ENCODE peak calls at places on chromosome 12, in seven cellular contexts. F, O, S, M, X, P and N are unnamed samples.

GRCh38 chr12:12240671-12241345 is 26.0 kb downstream of the LRP6 start:
- DNase-seq in F (no peak), O (no peak), P (peak), S (no peak), M (no peak), X (no peak), N (no peak)

GRCh38 chr12:53775478-53776145 is 23.8 kb upstream of the CISTR start:
- DNase-seq in P (no peak), X (no peak), F (no peak), O (no peak), M (no peak), S (no peak), N (no peak)

GRCh38 chr12:77204055-77204454 is 138.7 kb upstream of the E2F7 start:
- DNase-seq in P (peak), X (peak), F (no peak), S (no peak), M (no peak), O (no peak), N (no peak)

GRCh38 chr12:65823481-65824313 is 586 bp upstream of the HMGA2 start:
- DNase-seq in F (no peak), M (peak), P (peak), O (no peak), X (peak), S (no peak), N (no peak)

GRCh38 chr12:3752096-3752709 is 706 bp downstream of the CRACR2A start:
- DNase-seq in S (peak), P (peak), M (peak), O (peak), F (peak), X (peak), N (peak)

GRCh38 chr12:8589679-8590078 is 23.0 kb downstream of the AICDA start:
- DNase-seq in X (no peak), F (no peak), P (no peak), S (no peak), M (no peak), O (no peak), N (no peak)

GRCh38 chr12:11794751-11795150 is 145.3 kb downstream of the ETV6 start:
- DNase-seq in M (no peak), S (no peak), F (no peak), O (no peak), X (no peak), P (no peak), N (no peak)

GRCh38 chr12:644293-644639 is 19.0 kb downstream of the NINJ2 start:
- DNase-seq in O (no peak), S (no peak), P (no peak), X (no peak), M (no peak), F (no peak), N (no peak)

GRCh38 chr12:50221228-50222008 is 54.2 kb upstream of the CERS5 start:
- DNase-seq in F (no peak), S (no peak), P (peak), O (no peak), M (no peak), X (peak), N (no peak)

GRCh38 chr12:12636641-12637040 is 25.0 kb downstream of the CREBL2 start:
- DNase-seq in P (no peak), X (peak), S (no peak), F (no peak), M (peak), O (no peak), N (no peak)

GRCh38 chr12:121530600-121531355 is 50.0 kb downstream of the KDM2B start:
- DNase-seq in F (peak), M (peak), O (peak), S (peak), P (peak), X (peak), N (peak)

GRCh38 chr12:269216-269615 is 6.6 kb upstream of the SLC6A13 start:
- DNase-seq in S (no peak), M (no peak), F (no peak), X (no peak), O (no peak), P (peak), N (no peak)

GRCh38 chr12:110932048-110932447 is 11.7 kb upstream of the MYL2 start:
- DNase-seq in F (no peak), X (no peak), M (no peak), O (no peak), S (no peak), P (peak), N (no peak)

GRCh38 chr12:118645219-118645618 is 268.9 kb downstream of the SUDS3 start:
- DNase-seq in S (no peak), O (no peak), P (no peak), X (peak), F (no peak), M (no peak), N (no peak)

GRCh38 chr12:108253540-108253939 is 85.6 kb downstream of the CMKLR1 start:
- DNase-seq in P (peak), O (no peak), F (no peak), S (no peak), X (no peak), M (no peak), N (no peak)

GRCh38 chr12:8834230-8834629 is 11.8 kb downstream of the A2ML1 start:
- DNase-seq in O (no peak), M (no peak), X (no peak), P (no peak), F (no peak), S (no peak), N (no peak)

GRCh38 chr12:84661732-84662326 is 250.8 kb downstream of the SLC6A15 start:
- DNase-seq in O (no peak), M (no peak), S (no peak), P (peak), F (no peak), X (no peak), N (no peak)

GRCh38 chr12:86134571-86134970 is 121.6 kb downstream of the MGAT4C start:
- DNase-seq in P (peak), S (no peak), F (no peak), X (no peak), M (no peak), O (no peak), N (no peak)